ENCODE peak calls at places on chromosomes 6 and 20, in six cellular contexts. C is T-cell; S is fibroblast of the conjunctiva; L is activated T-helper 1 cell treated with anti-CD3 and anti-CD28 coated beads, Interleukin-2, amount 50 U/mL, for 16 hours; M is Calu3; Y is effector memory CD8-positive, alpha-beta T cell. H is an unnamed sample.

GRCh38 chr6:166768761-166769160 is 141.7 kb upstream of the RPS6KA2 start:
- DNase-seq in L (no peak), S (no peak), Y (no peak), M (no peak), C (no peak), H (no peak)

GRCh38 chr6:110338820-110339470 is 19.2 kb downstream of the METTL24 start:
- DNase-seq in M (no peak), L (no peak), Y (no peak), C (no peak), S (no peak), H (no peak)

GRCh38 chr20:49916146-49917002 is 1.0 kb upstream of the SPATA2 start:
- DNase-seq in M (peak), Y (peak), C (no peak), L (no peak), S (no peak), H (no peak)

GRCh38 chr20:33554914-33555420 is 65.1 kb downstream of the CBFA2T2 start:
- DNase-seq in C (peak), M (peak), Y (peak), S (peak), L (no peak), H (peak)

GRCh38 chr6:11931296-11932035 is 80.6 kb upstream of the HIVEP1 start:
- DNase-seq in S (no peak), Y (no peak), L (no peak), C (no peak), M (no peak), H (no peak)

GRCh38 chr20:33679758-33680485 is 5.7 kb upstream of the NECAB3 start:
- DNase-seq in C (no peak), M (no peak), L (no peak), Y (peak), S (no peak), H (peak)

GRCh38 chr6:107943626-107944439 is 14.2 kb downstream of the SEC63 start:
- DNase-seq in Y (no peak), C (no peak), S (no peak), M (no peak), L (no peak), H (no peak)

GRCh38 chr20:3716195-3716834 is 3.9 kb upstream of the SIGLEC1 start:
- DNase-seq in S (peak), M (peak), Y (peak), C (peak), L (no peak), H (peak)

GRCh38 chr20:31517373-31517772 is 3.1 kb downstream of the HM13 start:
- DNase-seq in S (peak), C (no peak), Y (no peak), L (no peak), M (peak), H (no peak)

GRCh38 chr6:4145083-4145482 is 9.7 kb upstream of the ECI2 start:
- DNase-seq in L (no peak), S (no peak), C (no peak), M (no peak), Y (no peak), H (no peak)

GRCh38 chr20:37475258-37475657 is 45.8 kb upstream of the NNAT start:
- DNase-seq in S (no peak), Y (no peak), L (no peak), M (no peak), C (no peak), H (no peak)

GRCh38 chr20:1010659-1011058 is 8.5 kb upstream of the RSPO4 start:
- DNase-seq in C (no peak), S (no peak), Y (no peak), M (no peak), L (no peak), H (no peak)